ENCODE peak calls at places on chromosomes 4 and X, in seven cellular contexts. U, T, I, Z, N, A and G are unnamed samples.

GRCh38 chr4:11158971-11159370 is 269.7 kb downstream of the HS3ST1 start:
- DNase-seq in U (no peak), T (no peak), I (no peak), Z (no peak), N (no peak), A (peak), G (no peak)

GRCh38 chr4:39613093-39613656 is 25.5 kb downstream of the SMIM14 start:
- DNase-seq in U (no peak), T (peak), I (no peak), Z (no peak), N (peak), A (no peak), G (no peak)

GRCh38 chrX:110511238-110511637 is 152.6 kb downstream of the RTL9 start:
- DNase-seq in U (no peak), T (no peak), I (no peak), Z (no peak), N (no peak), A (no peak), G (no peak)

GRCh38 chr4:6474053-6474568 is 1.7 kb upstream of the PPP2R2C start:
- DNase-seq in U (no peak), T (no peak), I (no peak), Z (no peak), N (no peak), A (no peak), G (no peak)

GRCh38 chrX:136961594-136962135 is 72.1 kb downstream of the GPR101 start:
- DNase-seq in U (no peak), T (no peak), I (no peak), Z (no peak), N (no peak), A (peak), G (peak)

GRCh38 chr4:71020611-71021010 is 27.2 kb downstream of the DCK start:
- DNase-seq in U (no peak), T (no peak), I (no peak), Z (no peak), N (no peak), A (peak), G (no peak)

GRCh38 chrX:2846992-2847391 is 18.3 kb downstream of the GYG2 start:
- DNase-seq in U (no peak), T (no peak), I (no peak), Z (no peak), N (no peak), A (no peak), G (no peak)

GRCh38 chrX:149699761-149700160 is 12.1 kb upstream of the MAGEA11 start:
- DNase-seq in U (no peak), T (no peak), I (no peak), Z (no peak), N (no peak), A (no peak), G (no peak)

GRCh38 chr4:134708026-134708425 is 506.4 kb upstream of the PABPC4L start:
- DNase-seq in U (no peak), T (no peak), I (no peak), Z (no peak), N (no peak), A (peak), G (no peak)

GRCh38 chr4:165198329-165198728 is 9.0 kb upstream of the KLHL2 start:
- DNase-seq in U (no peak), T (no peak), I (no peak), Z (no peak), N (no peak), A (no peak), G (no peak)

GRCh38 chr4:16617416-16617815 is 281.0 kb downstream of the LDB2 start:
- DNase-seq in U (no peak), T (no peak), I (no peak), Z (no peak), N (peak), A (peak), G (no peak)

GRCh38 chr4:106529348-106530033 is 160.9 kb upstream of the GIMD1 start:
- DNase-seq in U (no peak), T (no peak), I (no peak), Z (no peak), N (no peak), A (no peak), G (peak)

GRCh38 chr4:54657194-54657555 is 582 bp upstream of the KIT start:
- DNase-seq in U (no peak), T (no peak), I (no peak), Z (peak), N (no peak), A (no peak), G (no peak)

GRCh38 chr4:103098331-103098730 is 1.3 kb downstream of the BDH2 start:
- DNase-seq in U (no peak), T (no peak), I (no peak), Z (no peak), N (no peak), A (no peak), G (no peak)

GRCh38 chrX:123968383-123969050 is 7.0 kb downstream of the STAG2 start:
- DNase-seq in U (no peak), T (no peak), I (no peak), Z (no peak), N (no peak), A (no peak), G (no peak)

GRCh38 chr4:166078383-166078782 is 205.3 kb downstream of the TLL1 start:
- DNase-seq in U (no peak), T (no peak), I (no peak), Z (no peak), N (no peak), A (no peak), G (no peak)

GRCh38 chr4:65599335-65599734 is 71.0 kb downstream of the EPHA5 start:
- DNase-seq in U (no peak), T (no peak), I (no peak), Z (no peak), N (no peak), A (no peak), G (no peak)

GRCh38 chr4:87896020-87896621 is 63.4 kb downstream of the MEPE start:
- DNase-seq in U (no peak), T (peak), I (no peak), Z (no peak), N (no peak), A (peak), G (peak)

GRCh38 chrX:153333271-153333670 is 682 bp upstream of the ZNF275 start:
- DNase-seq in U (no peak), T (no peak), I (no peak), Z (no peak), N (no peak), A (peak), G (no peak)

GRCh38 chr4:80137631-80138030 is 59.7 kb upstream of the PRDM8 start:
- DNase-seq in U (no peak), T (no peak), I (no peak), Z (no peak), N (no peak), A (no peak), G (no peak)

GRCh38 chr4:142567620-142568451 is 278.3 kb downstream of the INPP4B start:
- DNase-seq in U (no peak), T (peak), I (no peak), Z (no peak), N (peak), A (peak), G (no peak)

GRCh38 chr4:157075811-157076577 is at the start of gene GLRB:
- DNase-seq in U (no peak), T (no peak), I (peak), Z (peak), N (peak), A (peak), G (no peak)

GRCh38 chr4:64230709-64231310 is 178.4 kb downstream of the TECRL start:
- DNase-seq in U (no peak), T (no peak), I (no peak), Z (no peak), N (no peak), A (peak), G (peak)

GRCh38 chr4:128823025-128823661 is 13.6 kb downstream of the JADE1 start:
- DNase-seq in U (no peak), T (peak), I (no peak), Z (no peak), N (peak), A (peak), G (peak)

GRCh38 chrX:84175943-84176342 is 12.1 kb downstream of the RPS6KA6 start:
- DNase-seq in U (no peak), T (no peak), I (no peak), Z (no peak), N (no peak), A (no peak), G (no peak)